ENCODE peak calls at places on chromosomes 12 and 14, in eight cellular contexts. W is fibroblast of pulmonary artery; O is adrenal gland; I is NCI-H2107; A is GM03348; X is nucleus accumbens; M is Daoy; G is CD8-positive, alpha-beta T cell. J is an unnamed sample.

GRCh38 chr14:79419571-79420327 is 791.6 kb downstream of the DIO2 start:
- DNase-seq in W (no peak), O (no peak), I (no peak), A (no peak), X (no peak), M (no peak), G (no peak), J (no peak)

GRCh38 chr12:124109760-124110159 is 136.7 kb downstream of the ZNF664 start:
- DNase-seq in W (peak; percentile 32), O (no peak), I (no peak), A (peak; percentile 39), X (no peak), M (peak; percentile 49), G (no peak), J (peak; percentile 93)

GRCh38 chr14:51430600-51430999 is 190.6 kb downstream of the TMX1 start:
- DNase-seq in W (no peak), O (no peak), I (peak; percentile 19), A (no peak), X (no peak), M (no peak), G (no peak), J (no peak)

GRCh38 chr14:25050494-25051170 is 685 bp upstream of the STXBP6 start:
- DNase-seq in W (peak; percentile 75), O (no peak), I (peak; percentile 34), A (peak; percentile 43), X (no peak), M (peak; percentile 71), G (no peak), J (peak; percentile 80)

GRCh38 chr12:127500513-127500912 is 766.5 kb upstream of the TMEM132C start:
- DNase-seq in W (no peak), O (no peak), I (no peak), A (no peak), X (no peak), M (no peak), G (no peak), J (no peak)

GRCh38 chr12:53985900-53986685 is 1.1 kb downstream of the HOXC10 start:
- DNase-seq in W (no peak), O (no peak), I (no peak), A (no peak), X (no peak), M (peak; percentile 78), G (no peak), J (peak; percentile 95)

GRCh38 chr12:128930591-128930990 is 77.3 kb downstream of the GLT1D1 start:
- DNase-seq in W (no peak), O (no peak), I (peak; percentile 71), A (no peak), X (no peak), M (no peak), G (no peak), J (no peak)

GRCh38 chr14:106681161-106681955 is 1155.0 kb downstream of the TMEM121 start:
- DNase-seq in W (no peak), O (no peak), I (no peak), A (no peak), X (no peak), M (peak; percentile 49), G (no peak), J (no peak)

GRCh38 chr12:67893003-67893402 is 96.2 kb upstream of the IFNG-AS1 start:
- DNase-seq in W (no peak), O (no peak), I (peak; percentile 59), A (no peak), X (no peak), M (no peak), G (no peak), J (peak; percentile 68)

GRCh38 chr14:100542619-100543205 is 44.5 kb downstream of the BEGAIN start:
- DNase-seq in W (no peak), O (no peak), I (no peak), A (no peak), X (no peak), M (no peak), G (no peak), J (peak; percentile 84)

GRCh38 chr14:68820536-68820935 is 27.7 kb upstream of the ZFP36L1 start:
- DNase-seq in W (no peak), O (peak; percentile 31), I (no peak), A (no peak), X (no peak), M (no peak), G (no peak), J (no peak)

GRCh38 chr12:48882325-48882687 is 16.6 kb upstream of the RND1 start:
- DNase-seq in W (peak; percentile 68), O (peak; percentile 56), I (no peak), A (peak; percentile 53), X (no peak), M (peak; percentile 84), G (no peak), J (peak; percentile 60)